ENCODE peak calls at places on chromosomes 12 and 14, in four cellular contexts. V, O, T and I are unnamed samples.

GRCh38 chr12:94571556-94571955 is 78.8 kb downstream of the TMCC3 start:
- DNase-seq in T (peak; percentile 91), V (no peak), O (peak; percentile 62), I (no peak)

GRCh38 chr14:106436310-106436905 is 910.0 kb downstream of the TMEM121 start:
- DNase-seq in O (peak; percentile 55), T (no peak), V (peak; percentile 13), I (peak; percentile 20)

GRCh38 chr12:100995201-100995600 is 200.6 kb downstream of the ANO4 start:
- DNase-seq in V (no peak), O (no peak), T (no peak), I (no peak)

GRCh38 chr12:51836012-51836832 is 12.3 kb downstream of the FIGNL2 start:
- DNase-seq in V (no peak), T (no peak), O (no peak), I (peak; percentile 51)

GRCh38 chr12:22409071-22409951 is 74.8 kb upstream of the ST8SIA1 start:
- DNase-seq in T (no peak), O (no peak), V (no peak), I (no peak)

GRCh38 chr12:106633451-106633823 is 50.6 kb downstream of the RFX4 start:
- DNase-seq in O (peak; percentile 69), V (no peak), T (peak; percentile 14), I (no peak)

GRCh38 chr12:116370004-116370404 is 92.5 kb upstream of the MED13L start:
- DNase-seq in T (no peak), O (peak; percentile 75), V (no peak), I (no peak)

GRCh38 chr12:79127268-79127895 is 262.8 kb downstream of the SYT1 start:
- DNase-seq in V (no peak), T (no peak), O (peak; percentile 50), I (no peak)

DNA sequence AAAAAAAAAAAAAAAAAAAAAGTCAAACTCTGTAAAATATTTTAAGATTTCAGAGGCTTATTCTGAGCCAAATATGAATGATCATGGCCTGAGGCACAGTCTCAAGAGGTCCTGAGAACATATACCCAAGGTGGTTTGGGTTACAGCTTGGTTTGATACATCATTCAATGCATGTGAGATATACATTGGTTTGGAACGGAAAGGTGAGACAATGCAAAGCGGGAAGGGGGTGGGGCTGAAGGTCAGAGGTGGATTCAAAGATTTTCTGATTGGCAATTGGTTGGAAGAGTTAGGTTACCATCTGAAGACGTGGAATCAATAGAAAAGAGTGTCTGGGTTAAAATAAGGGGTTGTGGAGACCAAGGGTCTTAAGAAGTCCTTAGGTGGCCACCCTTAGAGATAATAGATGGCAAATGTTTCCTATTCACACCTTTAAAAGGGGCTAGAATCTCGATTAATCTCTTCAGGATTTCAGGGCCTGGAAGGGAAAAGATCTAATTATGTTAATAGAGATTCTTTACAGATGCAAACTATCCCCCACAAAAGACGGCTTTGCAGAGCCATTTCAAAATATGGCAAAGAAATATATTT is 173.9 kb upstream of the CNOT2 start:
- DNase-seq in O (no peak), T (no peak), V (no peak), I (no peak)
- TF ChIP-seq HMGXB4 in O (no peak), T (no peak), V (no peak), I (no peak)

GRCh38 chr12:109606261-109607028 is 32.9 kb downstream of the MVK start:
- DNase-seq in O (no peak), T (peak; percentile 66), V (peak; percentile 53), I (peak; percentile 48)
- TF ChIP-seq HMGXB4 in O (no peak), T (no peak), V (no peak), I (no peak)

GRCh38 chr14:25233613-25234012 is 183.7 kb upstream of the STXBP6 start:
- DNase-seq in T (no peak), V (no peak), O (no peak), I (no peak)

GRCh38 chr14:25239170-25239569 is 189.2 kb upstream of the STXBP6 start:
- DNase-seq in T (no peak), V (no peak), O (no peak), I (no peak)

GRCh38 chr14:25237845-25238244 is 187.9 kb upstream of the STXBP6 start:
- DNase-seq in V (no peak), O (peak; percentile 22), T (peak; percentile 59), I (peak; percentile 53)
- TF ChIP-seq HMGXB4 in V (no peak), O (no peak), T (peak; percentile 15), I (no peak)

DNA sequence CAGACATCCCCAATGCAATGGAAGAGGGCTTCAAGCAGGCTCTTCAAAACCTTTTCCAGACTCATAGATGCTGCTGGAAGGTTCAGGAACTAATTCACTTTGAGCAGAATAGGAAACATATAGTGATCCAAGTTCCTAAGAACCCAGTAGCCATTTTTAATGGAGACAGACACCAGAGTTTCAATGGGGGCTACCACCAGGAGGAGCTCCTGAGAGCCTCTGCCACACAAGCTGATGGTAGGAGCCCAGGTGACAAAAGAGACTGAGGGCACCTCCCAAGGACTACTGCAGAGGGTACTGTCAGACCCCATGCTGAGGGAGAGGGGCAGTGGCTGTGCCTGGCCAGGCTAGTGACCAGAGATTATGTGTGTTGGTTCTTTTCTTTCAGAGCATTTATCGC is 45.9 kb downstream of the IFNG start:
- DNase-seq in T (no peak), V (no peak), O (peak; percentile 17), I (peak; percentile 69)
- TF ChIP-seq HMGXB4 in T (no peak), V (no peak), O (no peak), I (no peak)

GRCh38 chr12:3973939-3974644 is 100.9 kb upstream of the PARP11 start:
- DNase-seq in O (no peak), V (no peak), T (no peak), I (no peak)
- TF ChIP-seq HMGXB4 in O (no peak), V (no peak), T (no peak), I (no peak)

GRCh38 chr12:47949441-47950341 is 13.7 kb upstream of the TMEM106C start:
- DNase-seq in O (peak; percentile 88), T (peak; percentile 76), V (peak; percentile 86), I (peak; percentile 85)
- TF ChIP-seq HMGXB4 in O (no peak), T (peak; percentile 66), V (no peak), I (no peak)

GRCh38 chr14:24179294-24179960 is 7.5 kb downstream of the REC8 start:
- DNase-seq in O (no peak), T (no peak), V (no peak), I (no peak)
- TF ChIP-seq HMGXB4 in O (no peak), T (no peak), V (no peak), I (no peak)